ENCODE peak calls at places on chromosomes 5 and 9, in seven cellular contexts. Q is GM12878, Z is fibroblast of lung, T is neuronal stem cell, A is mammary epithelial cell, G is endothelial cell of umbilical vein, F is NT2/D1. N is an unnamed sample.

GRCh38 chr9:81787747-81788632 is 98.6 kb upstream of the TLE1 start:
- DNase-seq in Z (peak; percentile 96), T (no peak), G (peak; percentile 8), A (peak; percentile 66), Q (no peak), F (no peak), N (peak; percentile 92)

GRCh38 chr9:129071526-129072131 is 9.3 kb upstream of the DOLPP1 start:
- DNase-seq in Q (no peak), G (no peak), A (no peak), T (no peak), Z (no peak), F (peak; percentile 84), N (no peak)

GRCh38 chr5:165188555-165189260 is 1683.3 kb downstream of the MAT2B start:
- DNase-seq in G (no peak), Z (no peak), F (no peak), Q (no peak), T (no peak), A (no peak), N (no peak)

GRCh38 chr9:131395745-131396479 is 2.0 kb downstream of the PRRC2B start:
- DNase-seq in A (peak; percentile 78), Z (no peak), Q (no peak), F (no peak), T (no peak), G (peak; percentile 35), N (no peak)

GRCh38 chr5:173643964-173644363 is 27.5 kb upstream of the BOD1 start:
- DNase-seq in A (no peak), G (no peak), F (peak; percentile 48), Q (peak; percentile 44), T (peak; percentile 61), Z (peak; percentile 28), N (no peak)

GRCh38 chr5:175617447-175617846 is 40.4 kb upstream of the HRH2 start:
- DNase-seq in F (no peak), A (no peak), Q (no peak), G (no peak), Z (no peak), T (no peak), N (no peak)

GRCh38 chr5:149206524-149207141 is 65.0 kb upstream of the AFAP1L1 start:
- DNase-seq in Q (no peak), A (peak; percentile 70), T (no peak), Z (peak; percentile 24), G (no peak), F (no peak), N (no peak)

GRCh38 chr5:99621772-99622681 is 693.2 kb upstream of the CHD1 start:
- DNase-seq in G (no peak), A (no peak), T (no peak), Z (no peak), F (no peak), Q (no peak), N (no peak)

GRCh38 chr9:21995652-21996275 is 1.2 kb downstream of the CDKN2B-AS1 start:
- DNase-seq in Q (no peak), A (no peak), F (no peak), G (peak; percentile 64), T (no peak), Z (peak; percentile 65), N (peak; percentile 88)

GRCh38 chr5:136435951-136436544 is 70.7 kb upstream of the TRPC7 start:
- DNase-seq in F (no peak), T (no peak), A (no peak), Q (no peak), Z (no peak), G (no peak), N (peak; percentile 9)

GRCh38 chr9:121541945-121542344 is 42.3 kb upstream of the GGTA1 start:
- DNase-seq in A (no peak), Z (no peak), T (no peak), Q (no peak), G (no peak), F (no peak), N (no peak)

GRCh38 chr5:174837919-174838902 is 113.8 kb downstream of the MSX2 start:
- DNase-seq in Q (no peak), T (no peak), F (peak; percentile 33), Z (peak; percentile 87), G (no peak), A (peak; percentile 7), N (peak; percentile 79)

GRCh38 chr5:169126376-169127043 is 174.4 kb downstream of the SLIT3 start:
- DNase-seq in Q (no peak), A (peak; percentile 4), T (no peak), Z (peak; percentile 62), F (no peak), G (no peak), N (no peak)

GRCh38 chr9:4666042-4666699 is at the start of gene SPATA6L:
- DNase-seq in Q (no peak), G (peak; percentile 71), F (no peak), T (no peak), Z (peak; percentile 63), A (peak; percentile 48), N (peak; percentile 70)

GRCh38 chr5:17732351-17732923 is 98.2 kb downstream of the TAF11L14 start:
- DNase-seq in Q (no peak), T (no peak), F (no peak), Z (no peak), A (peak; percentile 26), G (no peak), N (peak; percentile 25)

GRCh38 chr5:14873093-14873492 is 1.5 kb upstream of the ANKH start:
- DNase-seq in Q (no peak), Z (no peak), F (no peak), G (no peak), T (no peak), A (no peak), N (no peak)

GRCh38 chr9:88738708-88739107 is 203.7 kb downstream of the NXNL2 start:
- DNase-seq in G (no peak), A (no peak), Q (no peak), T (no peak), F (no peak), Z (peak; percentile 34), N (peak; percentile 96)

GRCh38 chr5:139453683-139454567 is 8.6 kb downstream of the ECSCR start:
- DNase-seq in G (no peak), Q (no peak), Z (no peak), F (no peak), T (no peak), A (no peak), N (no peak)

GRCh38 chr5:138661342-138661975 is 86.3 kb upstream of the HSPA9 start:
- DNase-seq in A (no peak), T (no peak), F (no peak), Q (no peak), Z (no peak), G (no peak), N (no peak)

GRCh38 chr5:12896086-12896485 is 991.8 kb upstream of the CTNND2 start:
- DNase-seq in Z (no peak), G (no peak), T (no peak), F (no peak), Q (no peak), A (no peak), N (no peak)

GRCh38 chr5:9483251-9483650 is 62.6 kb downstream of the SEMA5A start:
- DNase-seq in Z (peak; percentile 63), Q (no peak), A (no peak), F (no peak), G (no peak), T (no peak), N (peak; percentile 57)

GRCh38 chr5:96280946-96281393 is 152.1 kb downstream of the PCSK1 start:
- DNase-seq in Q (no peak), Z (no peak), G (no peak), F (no peak), A (peak; percentile 64), T (no peak), N (peak; percentile 54)

GRCh38 chr9:95772320-95773060 is 103.0 kb upstream of the ERCC6L2 start:
- DNase-seq in F (peak; percentile 66), Z (peak; percentile 73), G (no peak), T (peak; percentile 53), Q (no peak), A (no peak), N (peak; percentile 55)

GRCh38 chr5:17951392-17952169 is 317.3 kb downstream of the TAF11L14 start:
- DNase-seq in Z (no peak), Q (no peak), G (no peak), A (peak; percentile 54), T (peak; percentile 3), F (peak; percentile 55), N (no peak)

GRCh38 chr5:60843693-60844428 is at the start of gene ELOVL7:
- DNase-seq in F (peak; percentile 66), A (peak; percentile 79), G (peak; percentile 14), T (peak; percentile 69), Q (no peak), Z (peak; percentile 42), N (peak; percentile 67)

GRCh38 chr9:127758843-127759242 is 19.6 kb downstream of the SH2D3C start:
- DNase-seq in F (no peak), Z (no peak), G (no peak), A (no peak), T (no peak), Q (no peak), N (no peak)
- H3K4me3 ChIP-seq in F (no peak overlapping the region), Z (no peak overlapping the region), G (no peak overlapping the region), A (no peak overlapping the region), T (no peak overlapping the region), Q (no peak overlapping the region), N (no peak overlapping the region)

GRCh38 chr5:57839025-57839424 is 356.4 kb upstream of the ACTBL2 start:
- DNase-seq in G (no peak), F (no peak), A (peak; percentile 64), T (no peak), Z (peak; percentile 34), Q (no peak), N (no peak)
- H3K9ac ChIP-seq in G (no peak overlapping the region), F (no peak overlapping the region), A (peak overlapping the region; percentile 61), T (no peak overlapping the region), Z (no peak overlapping the region), Q (no peak overlapping the region), N (no peak overlapping the region)

GRCh38 chr5:43425965-43426364 is 13.8 kb upstream of the CCL28 start:
- DNase-seq in A (peak; percentile 93), T (no peak), G (no peak), Q (no peak), F (no peak), Z (peak; percentile 98), N (peak; percentile 54)

GRCh38 chr5:43429706-43430105 is 17.5 kb upstream of the CCL28 start:
- DNase-seq in G (no peak), T (no peak), Q (no peak), F (no peak), Z (no peak), A (peak; percentile 48), N (no peak)

GRCh38 chr5:43432486-43433365 is 20.5 kb upstream of the CCL28 start:
- DNase-seq in Q (no peak), G (no peak), A (peak; percentile 86), Z (peak; percentile 90), T (no peak), F (no peak), N (peak; percentile 94)

GRCh38 chr5:43428034-43428712 is 16.0 kb upstream of the CCL28 start:
- DNase-seq in G (no peak), Z (peak; percentile 85), F (no peak), T (no peak), A (peak; percentile 81), Q (no peak), N (peak; percentile 42)

DNA sequence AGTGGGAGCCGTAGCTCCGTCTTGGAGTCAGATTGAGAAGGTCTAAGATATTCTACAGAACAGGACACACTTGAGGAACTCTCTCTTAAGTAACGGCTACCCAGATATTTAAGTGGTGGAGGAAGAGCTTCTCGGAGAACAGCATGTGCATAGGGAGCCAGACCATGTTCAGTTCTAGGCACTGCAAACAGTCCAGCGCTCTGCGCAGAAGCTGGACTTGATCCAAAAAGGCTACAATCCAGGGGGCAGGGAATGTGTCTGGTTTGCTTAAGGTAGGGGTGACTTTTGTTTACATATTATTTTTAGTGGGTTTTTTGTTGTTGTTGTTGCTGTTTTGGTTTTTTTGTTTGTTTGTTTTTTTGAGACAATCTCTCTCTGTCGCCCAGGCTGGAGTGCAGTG is 16.8 kb upstream of the CCL28 start:
- DNase-seq in Q (no peak), Z (no peak), A (no peak), T (no peak), F (no peak), G (no peak), N (no peak)
- H3K4me1 ChIP-seq in Q (no peaks in the 10 kb centered on the region), Z (peaks cover 5% of the 10 kb centered on the region), A (peaks cover 59% of the 10 kb centered on the region), T (no peaks in the 10 kb centered on the region), F (no peaks in the 10 kb centered on the region), G (no peaks in the 10 kb centered on the region), N (peaks cover 26% of the 10 kb centered on the region)

GRCh38 chr9:38682713-38683112 is 37.2 kb downstream of the FAM240B start:
- DNase-seq in Z (peak; percentile 95), A (peak; percentile 89), F (peak; percentile 71), T (no peak), G (peak; percentile 38), Q (no peak), N (peak; percentile 93)
- H3K4me3 ChIP-seq in Z (no peak overlapping the region), A (no peak overlapping the region), F (no peak overlapping the region), T (no peak overlapping the region), G (no peak overlapping the region), Q (no peak overlapping the region), N (no peak overlapping the region)